ENCODE peak calls at places on chromosomes 13 and 19, in six cellular contexts. One of them, this sample, is unnamed.

GRCh38 chr13:113584870-113585671 is 518 bp downstream of the TFDP1 start:
- DNase-seq in endodermal cell: peak; percentile 56
- DNase-seq in CD8-positive, alpha-beta T cell: no peak
- DNase-seq in mucosa of descending colon: peak; percentile 56
- DNase-seq in hepatocyte: no peak
- DNase-seq in left lung: no peak
- DNase-seq in this sample: peak; percentile 85

GRCh38 chr19:8158411-8159074 is 9.2 kb upstream of the FBN3 start:
- DNase-seq in endodermal cell: peak; percentile 80
- DNase-seq in left lung: no peak
- DNase-seq in hepatocyte: peak; percentile 91
- DNase-seq in mucosa of descending colon: no peak
- DNase-seq in CD8-positive, alpha-beta T cell: no peak
- DNase-seq in this sample: no peak

GRCh38 chr19:3359850-3360493 is 6.4 kb upstream of the NFIC start:
- DNase-seq in endodermal cell: peak; percentile 63
- DNase-seq in mucosa of descending colon: no peak
- DNase-seq in left lung: no peak
- DNase-seq in hepatocyte: peak; percentile 62
- DNase-seq in CD8-positive, alpha-beta T cell: no peak
- DNase-seq in this sample: no peak

GRCh38 chr19:4596033-4596904 is 36.8 kb upstream of the SEMA6B start:
- DNase-seq in endodermal cell: peak; percentile 67
- DNase-seq in hepatocyte: no peak
- DNase-seq in left lung: no peak
- DNase-seq in mucosa of descending colon: no peak
- DNase-seq in CD8-positive, alpha-beta T cell: no peak
- DNase-seq in this sample: no peak

GRCh38 chr19:12365094-12365371 is 450 bp downstream of the ZNF442 start:
- DNase-seq in endodermal cell: no peak
- DNase-seq in hepatocyte: no peak
- DNase-seq in left lung: peak; percentile 35
- DNase-seq in CD8-positive, alpha-beta T cell: no peak
- DNase-seq in mucosa of descending colon: no peak
- DNase-seq in this sample: no peak

GRCh38 chr19:19458110-19458816 is 52.8 kb downstream of the GATAD2A start:
- DNase-seq in mucosa of descending colon: peak; percentile 11
- DNase-seq in left lung: no peak
- DNase-seq in hepatocyte: no peak
- DNase-seq in CD8-positive, alpha-beta T cell: no peak
- DNase-seq in endodermal cell: no peak
- DNase-seq in this sample: no peak

GRCh38 chr13:51518847-51519246 is 65.4 kb upstream of the WDFY2 start:
- DNase-seq in mucosa of descending colon: no peak
- DNase-seq in CD8-positive, alpha-beta T cell: no peak
- DNase-seq in hepatocyte: no peak
- DNase-seq in left lung: no peak
- DNase-seq in endodermal cell: no peak
- DNase-seq in this sample: no peak

GRCh38 chr19:1172353-1173159 is 1.5 kb downstream of the SBNO2 start:
- DNase-seq in endodermal cell: no peak
- DNase-seq in mucosa of descending colon: peak; percentile 70
- DNase-seq in CD8-positive, alpha-beta T cell: peak; percentile 17
- DNase-seq in left lung: no peak
- DNase-seq in hepatocyte: peak; percentile 68
- DNase-seq in this sample: no peak

GRCh38 chr19:31943778-31944177 is 401.6 kb upstream of the ZNF507 start:
- DNase-seq in mucosa of descending colon: no peak
- DNase-seq in left lung: no peak
- DNase-seq in CD8-positive, alpha-beta T cell: no peak
- DNase-seq in endodermal cell: no peak
- DNase-seq in hepatocyte: no peak
- DNase-seq in this sample: no peak

GRCh38 chr13:40982772-40983171 is 36.3 kb downstream of the ELF1 start:
- DNase-seq in endodermal cell: no peak
- DNase-seq in mucosa of descending colon: no peak
- DNase-seq in left lung: peak; percentile 51
- DNase-seq in CD8-positive, alpha-beta T cell: peak; percentile 72
- DNase-seq in hepatocyte: peak; percentile 37
- DNase-seq in this sample: no peak

GRCh38 chr19:50460161-50460765 is 16.0 kb upstream of the EMC10 start:
- DNase-seq in hepatocyte: no peak
- DNase-seq in mucosa of descending colon: no peak
- DNase-seq in left lung: no peak
- DNase-seq in endodermal cell: no peak
- DNase-seq in CD8-positive, alpha-beta T cell: peak; percentile 4
- DNase-seq in this sample: no peak

GRCh38 chr19:10461047-10461949 is 41.0 kb downstream of the PDE4A start:
- DNase-seq in endodermal cell: peak; percentile 100
- DNase-seq in left lung: peak; percentile 94
- DNase-seq in mucosa of descending colon: peak; percentile 97
- DNase-seq in hepatocyte: peak; percentile 96
- DNase-seq in CD8-positive, alpha-beta T cell: peak; percentile 83
- DNase-seq in this sample: peak; percentile 97

GRCh38 chr19:30577551-30578090 is 205.4 kb downstream of the ZNF536 start:
- DNase-seq in endodermal cell: no peak
- DNase-seq in mucosa of descending colon: no peak
- DNase-seq in CD8-positive, alpha-beta T cell: no peak
- DNase-seq in hepatocyte: no peak
- DNase-seq in left lung: no peak
- DNase-seq in this sample: no peak

GRCh38 chr19:47745010-47745901 is at the start of gene NOP53:
- DNase-seq in CD8-positive, alpha-beta T cell: peak; percentile 94
- DNase-seq in left lung: peak; percentile 95
- DNase-seq in hepatocyte: peak; percentile 98
- DNase-seq in endodermal cell: peak; percentile 99
- DNase-seq in mucosa of descending colon: peak; percentile 98
- DNase-seq in this sample: peak; percentile 99

GRCh38 chr13:34044660-34045080 is 226.7 kb downstream of the RFC3 start:
- DNase-seq in CD8-positive, alpha-beta T cell: no peak
- DNase-seq in left lung: no peak
- DNase-seq in endodermal cell: no peak
- DNase-seq in mucosa of descending colon: no peak
- DNase-seq in hepatocyte: no peak
- DNase-seq in this sample: no peak

GRCh38 chr19:33802801-33803200 is 6.1 kb downstream of the KCTD15 start:
- DNase-seq in CD8-positive, alpha-beta T cell: no peak
- DNase-seq in hepatocyte: no peak
- DNase-seq in mucosa of descending colon: no peak
- DNase-seq in endodermal cell: no peak
- DNase-seq in left lung: no peak
- DNase-seq in this sample: no peak

GRCh38 chr13:33303885-33304284 is 18.3 kb upstream of the STARD13 start:
- DNase-seq in mucosa of descending colon: no peak
- DNase-seq in hepatocyte: no peak
- DNase-seq in endodermal cell: no peak
- DNase-seq in left lung: no peak
- DNase-seq in CD8-positive, alpha-beta T cell: no peak
- DNase-seq in this sample: no peak

GRCh38 chr19:45587873-45588272 is 3.3 kb upstream of the OPA3 start:
- DNase-seq in CD8-positive, alpha-beta T cell: no peak
- DNase-seq in left lung: no peak
- DNase-seq in endodermal cell: no peak
- DNase-seq in mucosa of descending colon: no peak
- DNase-seq in hepatocyte: peak; percentile 54
- DNase-seq in this sample: no peak

GRCh38 chr19:45585158-45585577 is 566 bp upstream of the OPA3 start:
- DNase-seq in hepatocyte: no peak
- DNase-seq in mucosa of descending colon: no peak
- DNase-seq in endodermal cell: no peak
- DNase-seq in left lung: no peak
- DNase-seq in CD8-positive, alpha-beta T cell: no peak
- DNase-seq in this sample: no peak

GRCh38 chr19:45589768-45590167 is 5.2 kb upstream of the OPA3 start:
- DNase-seq in endodermal cell: no peak
- DNase-seq in mucosa of descending colon: no peak
- DNase-seq in left lung: no peak
- DNase-seq in CD8-positive, alpha-beta T cell: no peak
- DNase-seq in hepatocyte: no peak
- DNase-seq in this sample: no peak

GRCh38 chr19:45581576-45581975 is 3.0 kb downstream of the OPA3 start:
- DNase-seq in CD8-positive, alpha-beta T cell: no peak
- DNase-seq in left lung: no peak
- DNase-seq in mucosa of descending colon: no peak
- DNase-seq in hepatocyte: no peak
- DNase-seq in endodermal cell: no peak
- DNase-seq in this sample: no peak

DNA sequence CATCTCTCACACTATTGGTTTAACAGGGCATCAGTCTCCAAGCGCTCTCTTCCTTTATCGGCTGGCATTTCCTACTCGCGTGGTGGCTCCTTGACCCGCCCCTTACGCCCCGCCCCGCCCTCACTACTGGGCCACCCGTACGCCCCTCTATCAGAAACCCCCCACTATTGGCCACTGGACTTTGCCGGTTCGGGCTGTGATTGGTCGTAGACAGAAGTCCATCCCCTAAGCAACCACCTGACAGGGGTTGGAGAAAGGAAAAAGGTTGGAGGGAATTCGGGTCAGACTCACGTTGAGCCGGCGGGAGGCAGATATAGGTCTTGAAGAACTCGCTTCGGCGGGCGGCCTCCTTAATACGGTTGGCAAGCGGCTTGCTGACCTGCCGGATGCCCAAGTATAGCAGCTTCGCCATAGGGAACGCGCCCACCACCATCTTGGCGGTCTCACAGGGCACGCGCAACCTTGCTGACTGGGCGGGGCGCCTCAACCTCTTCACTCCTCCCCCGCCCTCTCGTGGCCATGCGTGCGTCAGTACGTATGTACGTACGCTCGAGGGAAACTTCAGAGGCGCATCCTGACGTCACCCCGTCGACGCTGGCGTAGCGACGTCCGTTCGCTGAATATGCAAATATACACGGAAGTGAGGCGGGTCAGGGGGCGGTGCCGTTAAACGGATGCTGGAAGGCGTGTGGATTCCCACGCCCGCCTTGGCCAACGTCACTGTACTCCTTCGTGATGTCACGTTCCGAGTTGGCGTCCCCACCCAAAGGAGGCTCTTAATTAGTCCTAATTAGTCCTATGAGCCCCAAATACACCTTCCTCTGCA is at the start of gene OPA3:
- DNase-seq in hepatocyte: peak; percentile 100
- DNase-seq in mucosa of descending colon: peak; percentile 99
- DNase-seq in left lung: peak; percentile 100
- DNase-seq in endodermal cell: peak; percentile 99
- DNase-seq in CD8-positive, alpha-beta T cell: peak; percentile 100
- DNase-seq in this sample: peak; percentile 99
- TF ChIP-seq CTCF in hepatocyte: peak; percentile 36
- TF ChIP-seq CTCF in mucosa of descending colon: peak; percentile 32
- TF ChIP-seq CTCF in left lung: peak; percentile 25
- TF ChIP-seq CTCF in endodermal cell: peak; percentile 66
- TF ChIP-seq CTCF in CD8-positive, alpha-beta T cell: no peak
- TF ChIP-seq CTCF in this sample: peak; percentile 37

GRCh38 chr19:29519931-29520330 is 5.9 kb upstream of the VSTM2B start:
- DNase-seq in endodermal cell: no peak
- DNase-seq in mucosa of descending colon: no peak
- DNase-seq in hepatocyte: no peak
- DNase-seq in left lung: no peak
- DNase-seq in CD8-positive, alpha-beta T cell: no peak
- DNase-seq in this sample: no peak

GRCh38 chr19:29521291-29522075 is 4.3 kb upstream of the VSTM2B start:
- DNase-seq in left lung: no peak
- DNase-seq in endodermal cell: no peak
- DNase-seq in mucosa of descending colon: peak; percentile 1
- DNase-seq in CD8-positive, alpha-beta T cell: no peak
- DNase-seq in hepatocyte: no peak
- DNase-seq in this sample: no peak

GRCh38 chr19:29519146-29519545 is 6.6 kb upstream of the VSTM2B start:
- DNase-seq in mucosa of descending colon: no peak
- DNase-seq in left lung: no peak
- DNase-seq in endodermal cell: no peak
- DNase-seq in CD8-positive, alpha-beta T cell: no peak
- DNase-seq in hepatocyte: no peak
- DNase-seq in this sample: no peak

GRCh38 chr19:29517946-29518345 is 7.8 kb upstream of the VSTM2B start:
- DNase-seq in hepatocyte: no peak
- DNase-seq in CD8-positive, alpha-beta T cell: no peak
- DNase-seq in left lung: no peak
- DNase-seq in mucosa of descending colon: no peak
- DNase-seq in endodermal cell: no peak
- DNase-seq in this sample: no peak

GRCh38 chr19:29520390-29520789 is 5.4 kb upstream of the VSTM2B start:
- DNase-seq in left lung: no peak
- DNase-seq in CD8-positive, alpha-beta T cell: no peak
- DNase-seq in hepatocyte: no peak
- DNase-seq in endodermal cell: no peak
- DNase-seq in mucosa of descending colon: no peak
- DNase-seq in this sample: no peak
- TF ChIP-seq CTCF in left lung: no peak
- TF ChIP-seq CTCF in CD8-positive, alpha-beta T cell: no peak
- TF ChIP-seq CTCF in hepatocyte: no peak
- TF ChIP-seq CTCF in endodermal cell: no peak
- TF ChIP-seq CTCF in mucosa of descending colon: no peak
- TF ChIP-seq CTCF in this sample: no peak

DNA sequence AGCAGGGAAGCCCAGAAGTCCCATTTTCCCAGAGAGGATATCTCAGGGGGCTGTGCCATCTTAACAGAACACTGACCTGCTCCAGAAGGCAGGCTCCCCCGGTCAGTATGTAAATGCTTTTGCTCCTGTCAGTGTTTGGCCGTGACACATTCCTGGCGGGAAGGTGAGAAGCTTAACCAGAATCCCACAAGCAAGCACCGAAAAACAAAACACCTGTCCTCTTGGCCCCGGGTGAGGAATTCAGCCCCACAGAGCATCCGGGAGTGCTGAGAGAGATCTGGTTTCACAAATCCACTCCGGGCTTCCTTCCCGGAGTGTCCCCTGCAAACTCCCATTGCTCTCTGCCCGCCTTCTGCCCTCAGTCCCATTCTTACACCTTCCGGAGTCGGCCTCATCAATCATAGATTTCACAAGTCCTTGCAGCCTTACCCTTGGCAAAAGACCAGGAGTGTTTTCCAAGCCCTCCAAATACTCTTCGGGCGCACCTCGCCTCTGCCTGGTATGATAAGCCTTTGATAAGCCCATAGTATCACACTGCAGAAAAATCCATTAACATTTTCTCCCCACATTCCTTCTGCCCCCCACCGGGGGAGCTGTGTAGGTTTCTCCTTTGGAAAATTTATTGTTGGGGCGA is 12.2 kb downstream of the TPM4 start:
- DNase-seq in hepatocyte: no peak
- DNase-seq in left lung: peak; percentile 64
- DNase-seq in endodermal cell: peak; percentile 82
- DNase-seq in mucosa of descending colon: no peak
- DNase-seq in CD8-positive, alpha-beta T cell: no peak
- DNase-seq in this sample: no peak
- TF ChIP-seq CTCF in hepatocyte: peak; percentile 4
- TF ChIP-seq CTCF in left lung: no peak
- TF ChIP-seq CTCF in endodermal cell: peak; percentile 47
- TF ChIP-seq CTCF in mucosa of descending colon: no peak
- TF ChIP-seq CTCF in CD8-positive, alpha-beta T cell: no peak
- TF ChIP-seq CTCF in this sample: peak; percentile 19

DNA sequence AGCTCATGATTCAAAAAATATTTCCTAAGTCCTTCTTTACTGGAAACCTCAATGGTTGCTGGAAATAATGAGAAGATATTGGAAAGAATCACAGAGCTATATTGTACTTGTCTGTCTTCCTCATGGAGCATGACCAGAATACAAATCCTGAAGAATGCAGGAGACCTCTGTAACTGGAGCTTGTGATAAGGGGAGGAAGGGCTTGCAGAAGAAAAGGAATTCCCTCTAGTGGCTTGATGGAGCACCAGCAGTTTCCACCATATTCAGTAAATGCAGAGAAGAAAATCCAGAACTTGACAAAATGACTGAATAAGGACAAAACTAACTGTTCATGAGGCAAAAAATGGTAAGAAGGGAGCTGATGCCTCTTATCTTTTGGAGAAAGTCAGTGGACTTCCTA is 1333.1 kb downstream of the EFNB2 start:
- DNase-seq in left lung: no peak
- DNase-seq in endodermal cell: no peak
- DNase-seq in hepatocyte: peak; percentile 54
- DNase-seq in CD8-positive, alpha-beta T cell: no peak
- DNase-seq in mucosa of descending colon: no peak
- DNase-seq in this sample: no peak
- TF ChIP-seq CTCF in left lung: peak; percentile 44
- TF ChIP-seq CTCF in endodermal cell: peak; percentile 87
- TF ChIP-seq CTCF in hepatocyte: peak; percentile 53
- TF ChIP-seq CTCF in CD8-positive, alpha-beta T cell: no peak
- TF ChIP-seq CTCF in mucosa of descending colon: no peak
- TF ChIP-seq CTCF in this sample: peak; percentile 65